ENCODE peak calls at places on chromosomes 3 and 15, in five cellular contexts. T is spleen, L is heart left ventricle, X is A549, E is hepatocyte. P is an unnamed sample. For H3K9me3, the result is how much of the 10 kb centered on the place peaks cover.

GRCh38 chr15:77118787-77119410 is 48.0 kb upstream of the TSPAN3 start:
- DNase-seq in X (peak), T (no peak), L (peak), E (peak), P (no peak)

GRCh38 chr3:169744332-169745054 is 20.4 kb downstream of the TERC start:
- DNase-seq in L (no peak), E (no peak), T (no peak), X (no peak), P (no peak)

GRCh38 chr15:80455051-80455648 is 51.0 kb downstream of the ARNT2 start:
- DNase-seq in T (no peak), L (no peak), X (no peak), E (no peak), P (no peak)

GRCh38 chr15:60757831-60758570 is 279.1 kb upstream of the ICE2 start:
- DNase-seq in L (no peak), T (no peak), X (no peak), E (peak), P (no peak)

GRCh38 chr3:54837964-54838363 is 89.9 kb downstream of the LRTM1 start:
- DNase-seq in L (no peak), X (no peak), T (no peak), E (peak), P (no peak)

GRCh38 chr15:75038948-75039533 is 15.7 kb downstream of the PPCDC start:
- DNase-seq in E (no peak), L (no peak), T (no peak), X (no peak), P (no peak)

GRCh38 chr3:56453027-56453426 is 15.2 kb downstream of the ERC2 start:
- DNase-seq in X (peak), E (no peak), L (no peak), T (no peak), P (no peak)

GRCh38 chr15:75107905-75108838 is 84.8 kb downstream of the PPCDC start:
- DNase-seq in L (no peak), T (peak), X (peak), E (peak), P (peak)

GRCh38 chr15:35925634-35926380 is 379.8 kb upstream of the DPH6 start:
- DNase-seq in T (no peak), L (no peak), X (no peak), E (peak), P (no peak)

GRCh38 chr15:89119489-89120478 is 31.5 kb downstream of the ABHD2 start:
- DNase-seq in T (no peak), E (peak), L (peak), X (peak), P (no peak)

GRCh38 chr3:11603628-11604027 is 40.1 kb downstream of the VGLL4 start:
- DNase-seq in L (peak), E (peak), T (no peak), X (peak), P (no peak)

GRCh38 chr15:78102741-78103140 is 10.4 kb downstream of the SH2D7 start:
- DNase-seq in X (no peak), E (no peak), T (no peak), L (no peak), P (no peak)

GRCh38 chr3:157824281-157824680 is 281.9 kb downstream of the SHOX2 start:
- DNase-seq in X (no peak), T (no peak), E (no peak), L (no peak), P (no peak)

GRCh38 chr3:48747015-48747615 is 30.1 kb upstream of the IP6K2 start:
- DNase-seq in L (no peak), T (no peak), X (no peak), E (no peak), P (no peak)

GRCh38 chr3:193214445-193214844 is 26.6 kb upstream of the PLAAT1 start:
- DNase-seq in X (no peak), E (no peak), T (no peak), L (no peak), P (no peak)

GRCh38 chr15:34161329-34161953 is 48.5 kb downstream of the KATNBL1 start:
- DNase-seq in X (peak), T (no peak), L (no peak), E (peak), P (no peak)

GRCh38 chr3:132222868-132223538 is 94.2 kb upstream of the ACP3 start:
- DNase-seq in L (no peak), E (peak), T (no peak), X (no peak), P (no peak)

GRCh38 chr3:112446343-112446742 is 52.9 kb downstream of the BTLA start:
- DNase-seq in L (no peak), X (no peak), E (no peak), T (no peak), P (no peak)

GRCh38 chr3:31981206-31982181 is at the start of the genes OSBPL10 and ZNF860:
- DNase-seq in E (peak), T (peak), X (peak), L (peak), P (no peak)

GRCh38 chr3:37668431-37668830 is 193.2 kb upstream of the CTDSPL start:
- DNase-seq in T (no peak), L (peak), X (no peak), E (no peak), P (no peak)

GRCh38 chr3:27623085-27623753 is 98.9 kb downstream of the EOMES start:
- DNase-seq in L (peak), T (no peak), X (peak), E (peak), P (no peak)

GRCh38 chr15:99414755-99415731 is 150.7 kb upstream of the MEF2A start:
- DNase-seq in L (no peak), E (no peak), T (no peak), X (no peak), P (no peak)

DNA sequence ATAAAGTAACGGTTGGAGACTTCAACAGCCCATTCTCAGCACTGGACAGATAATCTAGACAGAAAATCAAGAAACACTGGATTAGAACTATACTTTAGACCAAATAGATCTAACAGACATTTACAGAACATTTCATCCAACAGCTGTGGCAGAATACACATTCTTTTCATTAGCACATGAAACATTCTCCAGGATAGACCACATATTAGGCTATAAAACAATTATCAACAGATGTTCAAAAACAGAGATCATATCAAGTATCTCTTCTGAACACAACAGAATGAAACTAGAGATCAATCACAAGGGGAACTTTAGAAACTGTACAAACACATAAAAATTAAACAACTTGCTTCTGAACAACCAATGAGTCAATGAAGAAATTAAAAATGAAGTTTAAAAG is 133.3 kb downstream of the ADAM10 start:
- DNase-seq in X (no peak), T (no peak), E (no peak), L (no peak), P (no peak)
- H3K9me3 ChIP-seq in X (under half), T (under half), E (under half), L (under half), P (under half)

GRCh38 chr3:195609229-195609628 is 25.5 kb upstream of the APOD start:
- DNase-seq in X (no peak), T (no peak), E (no peak), L (no peak), P (no peak)
- H3K9me3 ChIP-seq in X (under half), T (under half), E (under half), L (under half), P (under half)

GRCh38 chr3:126488205-126488604 is 12.5 kb upstream of the ZXDC start:
- DNase-seq in L (no peak), X (no peak), T (peak), E (no peak), P (no peak)
- H3K9me3 ChIP-seq in L (under half), X (under half), T (under half), E (under half), P (under half)

DNA sequence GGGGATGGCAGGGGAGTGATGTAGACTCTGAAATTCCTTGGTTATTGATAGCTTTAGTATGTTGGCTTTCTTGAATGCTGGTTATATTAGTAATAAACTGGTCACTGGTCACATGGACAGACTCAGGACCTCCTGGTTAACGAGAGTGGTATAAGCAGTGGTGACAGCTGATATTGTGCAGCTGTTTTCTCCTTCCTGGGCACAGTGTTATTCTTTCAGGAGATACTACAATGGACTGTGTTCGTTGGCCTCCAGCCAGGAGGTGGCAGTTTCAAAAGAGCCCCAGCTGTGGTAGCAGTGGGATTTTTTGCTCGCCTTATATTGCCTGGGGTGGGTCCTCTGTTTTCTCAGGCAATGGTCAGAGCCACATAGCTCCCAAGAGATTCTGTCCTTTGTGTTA is 181.6 kb upstream of the RBMS3 start:
- DNase-seq in L (no peak), T (no peak), X (no peak), E (no peak), P (no peak)
- H3K9me3 ChIP-seq in L (under half), T (under half), X (under half), E (under half), P (under half)

P was measured in T-helper 17 cell.